ENCODE peak calls at places on chromosomes 11 and 22, in seven cellular contexts. P is left lung, C is tibial artery, Z is WTC11, A is AG09309, I is cardiac fibroblast, E is epithelial cell of esophagus. G is an unnamed sample.

GRCh38 chr11:23865341-23865975 is 631.4 kb upstream of the LUZP2 start:
- DNase-seq in P (no peak), C (no peak), Z (no peak), A (no peak), I (no peak), E (peak), G (peak)

GRCh38 chr11:4862447-4863236 is 13.6 kb upstream of the OR51S1 start:
- DNase-seq in P (no peak), C (no peak), Z (no peak), A (no peak), I (no peak), E (no peak), G (no peak)

GRCh38 chr11:119285431-119285830 is 31.5 kb downstream of the MCAM start:
- DNase-seq in P (no peak), C (no peak), Z (no peak), A (no peak), I (no peak), E (no peak), G (no peak)

GRCh38 chr11:91199866-91200265 is 977.0 kb upstream of the CHORDC1 start:
- DNase-seq in P (no peak), C (no peak), Z (no peak), A (no peak), I (peak), E (no peak), G (no peak)

GRCh38 chr11:75214411-75214821 is 26.2 kb upstream of the TPBGL start:
- DNase-seq in P (peak), C (peak), Z (peak), A (peak), I (peak), E (peak), G (peak)

GRCh38 chr11:126432525-126432924 is 77.0 kb downstream of the ST3GAL4 start:
- DNase-seq in P (no peak), C (no peak), Z (no peak), A (no peak), I (no peak), E (no peak), G (no peak)

GRCh38 chr11:107929611-107930200 is 1.5 kb downstream of the RAB39A start:
- DNase-seq in P (no peak), C (no peak), Z (no peak), A (no peak), I (no peak), E (no peak), G (no peak)

GRCh38 chr22:42862045-42862734 is 5.1 kb upstream of the ARFGAP3 start:
- DNase-seq in P (no peak), C (no peak), Z (no peak), A (no peak), I (no peak), E (peak), G (no peak)

GRCh38 chr22:38766076-38766777 is 10.4 kb upstream of the SUN2 start:
- DNase-seq in P (no peak), C (no peak), Z (peak), A (no peak), I (peak), E (peak), G (peak)

GRCh38 chr11:80925291-80925690 is 1484.5 kb upstream of the TENM4 start:
- DNase-seq in P (no peak), C (no peak), Z (no peak), A (no peak), I (peak), E (no peak), G (no peak)

GRCh38 chr11:27209562-27210005 is 153.4 kb downstream of the CCDC34 start:
- DNase-seq in P (peak), C (peak), Z (no peak), A (peak), I (peak), E (peak), G (no peak)

GRCh38 chr11:4606231-4607015 is 1.6 kb downstream of the TRIM68 start:
- DNase-seq in P (no peak), C (no peak), Z (no peak), A (peak), I (peak), E (peak), G (peak)

GRCh38 chr11:57395905-57396623 is 5.6 kb upstream of the PRG2 start:
- DNase-seq in P (no peak), C (no peak), Z (no peak), A (no peak), I (no peak), E (no peak), G (no peak)

GRCh38 chr22:23257889-23258825 is 77.8 kb downstream of the BCR start:
- DNase-seq in P (no peak), C (no peak), Z (no peak), A (no peak), I (no peak), E (no peak), G (no peak)

GRCh38 chr11:33724644-33725035 is 11.6 kb downstream of the CD59 start:
- DNase-seq in P (peak), C (peak), Z (no peak), A (no peak), I (peak), E (no peak), G (no peak)

GRCh38 chr22:19868773-19869471 is 14.2 kb upstream of the GNB1L start:
- DNase-seq in P (peak), C (peak), Z (peak), A (no peak), I (no peak), E (peak), G (no peak)

GRCh38 chr11:7612661-7613393 is 60.5 kb downstream of the CYB5R2 start:
- DNase-seq in P (no peak), C (no peak), Z (no peak), A (no peak), I (peak), E (peak), G (no peak)

GRCh38 chr11:35031869-35032268 is 107.1 kb upstream of the CD44 start:
- DNase-seq in P (no peak), C (no peak), Z (no peak), A (no peak), I (no peak), E (peak), G (no peak)

GRCh38 chr11:71488968-71489265 is 35.9 kb downstream of the NADSYN1 start:
- DNase-seq in P (no peak), C (no peak), Z (no peak), A (no peak), I (no peak), E (no peak), G (no peak)

GRCh38 chr11:10428453-10428852 is 26.6 kb upstream of the AMPD3 start:
- DNase-seq in P (no peak), C (no peak), Z (no peak), A (no peak), I (no peak), E (no peak), G (no peak)

GRCh38 chr11:69419662-69420061 is 61.8 kb upstream of the LINC01488 start:
- DNase-seq in P (no peak), C (no peak), Z (no peak), A (no peak), I (no peak), E (no peak), G (no peak)

GRCh38 chr11:88489030-88489429 is 151.5 kb upstream of the CTSC start:
- DNase-seq in P (no peak), C (no peak), Z (no peak), A (no peak), I (no peak), E (peak), G (no peak)

GRCh38 chr11:132242662-132243061 is 872.2 kb downstream of the NTM start:
- DNase-seq in P (no peak), C (no peak), Z (no peak), A (no peak), I (no peak), E (no peak), G (no peak)

GRCh38 chr11:121722431-121723256 is 269.9 kb upstream of the SORL1-AS1 start:
- DNase-seq in P (peak), C (peak), Z (peak), A (peak), I (peak), E (peak), G (peak)

GRCh38 chr22:38923463-38924196 is 33.8 kb upstream of the APOBEC3A start:
- DNase-seq in P (peak), C (peak), Z (no peak), A (peak), I (peak), E (peak), G (peak)

GRCh38 chr22:36860017-36860416 is 789 bp upstream of the NCF4 start:
- DNase-seq in P (no peak), C (no peak), Z (no peak), A (no peak), I (no peak), E (peak), G (no peak)

GRCh38 chr11:33959855-33960400 is 68.1 kb upstream of the LMO2 start:
- DNase-seq in P (no peak), C (no peak), Z (no peak), A (no peak), I (peak), E (no peak), G (no peak)

GRCh38 chr11:78214331-78215194 is 25.8 kb downstream of the USP35 start:
- DNase-seq in P (no peak), C (peak), Z (peak), A (no peak), I (no peak), E (no peak), G (no peak)

GRCh38 chr11:83680351-83680750 is 394.2 kb upstream of the CCDC90B start:
- DNase-seq in P (no peak), C (no peak), Z (no peak), A (no peak), I (no peak), E (no peak), G (no peak)

GRCh38 chr11:115561116-115561515 is 56.9 kb upstream of the CADM1 start:
- DNase-seq in P (no peak), C (no peak), Z (no peak), A (no peak), I (no peak), E (no peak), G (no peak)

GRCh38 chr11:104594228-104594958 is 303.9 kb downstream of the CASP12 start:
- DNase-seq in P (no peak), C (no peak), Z (no peak), A (no peak), I (no peak), E (peak), G (no peak)

GRCh38 chr11:126076641-126077040 is 14.0 kb upstream of the CDON start:
- DNase-seq in P (no peak), C (no peak), Z (no peak), A (no peak), I (no peak), E (no peak), G (no peak)

GRCh38 chr22:46484861-46485595 is 52.4 kb downstream of the CELSR1 start:
- DNase-seq in P (no peak), C (no peak), Z (no peak), A (no peak), I (no peak), E (no peak), G (no peak)

GRCh38 chr11:25949918-25950317 is 382.0 kb upstream of the ANO3 start:
- DNase-seq in P (no peak), C (no peak), Z (no peak), A (no peak), I (no peak), E (no peak), G (no peak)

GRCh38 chr11:45053736-45054446 is 92.5 kb upstream of the PRDM11 start:
- DNase-seq in P (no peak), C (no peak), Z (no peak), A (no peak), I (no peak), E (no peak), G (no peak)
- TF ChIP-seq CTCF in P (no peak), C (no peak), Z (no peak), A (no peak), I (no peak), E (no peak), G (no peak)

GRCh38 chr11:94031625-94032024 is 10.5 kb downstream of the HEPHL1 start:
- DNase-seq in P (no peak), C (no peak), Z (no peak), A (no peak), I (no peak), E (no peak), G (no peak)
- TF ChIP-seq CTCF in P (no peak), C (no peak), Z (no peak), A (no peak), I (no peak), E (no peak), G (no peak)

DNA sequence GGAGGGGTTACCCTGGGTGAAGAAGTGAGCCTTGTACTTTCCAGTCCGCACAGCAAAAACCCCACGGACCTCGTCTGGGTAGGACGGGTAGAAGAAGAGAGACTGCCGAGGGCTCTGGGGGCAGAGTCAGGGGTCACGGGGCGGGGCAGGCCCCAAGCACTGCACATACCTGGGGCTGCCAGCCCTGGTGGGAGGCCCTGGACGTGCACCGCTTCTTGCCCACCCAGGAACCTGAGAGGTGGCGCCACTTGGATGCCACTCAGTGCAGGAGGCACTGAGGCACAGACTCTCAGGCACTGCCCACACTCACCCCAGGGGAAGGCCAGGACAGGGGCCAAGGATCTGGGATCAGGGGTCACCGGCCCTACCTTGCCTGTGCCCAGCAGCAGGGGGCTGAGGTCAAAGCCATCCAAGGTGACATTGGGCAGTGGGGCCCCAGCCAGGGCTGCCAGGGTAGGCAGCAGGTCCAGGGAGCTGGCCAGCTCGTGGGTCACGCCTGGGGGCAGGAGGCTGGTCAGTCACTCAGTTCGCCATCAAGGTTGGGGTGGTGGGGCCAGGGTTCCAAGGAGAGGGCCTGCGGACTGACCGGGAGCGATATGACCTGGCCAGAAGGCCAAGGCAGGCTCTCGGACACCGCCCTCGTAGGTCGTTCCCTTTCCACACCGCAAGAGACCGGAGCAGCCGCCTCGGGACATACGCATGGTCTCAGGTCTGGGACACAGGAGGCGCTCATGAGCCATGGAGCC is 2.2 kb downstream of the ARSA start:
- DNase-seq in P (no peak), C (no peak), Z (peak), A (no peak), I (no peak), E (no peak), G (no peak)
- TF ChIP-seq CTCF in P (no peak), C (no peak), Z (no peak), A (no peak), I (no peak), E (no peak), G (no peak)

GRCh38 chr11:79758325-79758724 is 317.5 kb upstream of the TENM4 start:
- DNase-seq in P (no peak), C (no peak), Z (no peak), A (no peak), I (no peak), E (no peak), G (no peak)

GRCh38 chr11:79768343-79768742 is 327.5 kb upstream of the TENM4 start:
- DNase-seq in P (no peak), C (no peak), Z (no peak), A (no peak), I (no peak), E (peak), G (no peak)

DNA sequence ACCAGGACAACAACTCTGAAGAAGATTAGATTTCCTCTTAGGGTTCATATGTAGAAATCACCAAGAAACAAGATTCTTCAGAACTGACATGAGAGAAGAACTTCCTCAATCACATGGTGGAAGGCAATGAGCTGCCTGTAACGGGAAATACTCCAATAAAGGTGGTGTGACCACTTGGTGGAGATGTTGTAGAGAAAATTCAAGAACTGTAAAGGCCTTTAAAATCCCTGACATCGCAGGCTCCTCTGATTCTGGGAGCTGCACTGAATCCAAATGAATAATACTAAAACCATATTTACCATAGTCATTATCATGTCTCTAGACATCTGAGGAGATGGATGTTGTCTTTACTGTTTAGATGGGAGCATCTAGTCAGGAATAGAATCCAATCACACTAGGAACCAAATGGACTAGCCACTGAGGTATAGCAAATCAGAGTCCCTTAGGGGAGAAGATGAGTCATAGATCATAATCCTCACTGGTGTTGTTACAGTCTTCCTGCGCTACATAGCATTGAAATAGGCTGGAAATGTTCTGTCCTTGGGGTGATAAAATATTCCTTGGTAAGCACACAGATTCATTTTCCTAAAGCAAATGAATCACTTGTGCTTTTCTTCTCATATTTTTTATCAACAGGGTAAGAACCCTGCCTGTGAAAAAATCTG is 321.6 kb upstream of the TENM4 start:
- DNase-seq in P (no peak), C (no peak), Z (no peak), A (no peak), I (no peak), E (peak), G (peak)
- TF ChIP-seq CTCF in P (no peak), C (no peak), Z (no peak), A (no peak), I (no peak), E (peak), G (peak)

GRCh38 chr11:22830082-22830414 is 447 bp upstream of the SVIP start:
- DNase-seq in P (no peak), C (no peak), Z (no peak), A (no peak), I (no peak), E (no peak), G (no peak)
- TF ChIP-seq CTCF in P (no peak), C (no peak), Z (no peak), A (no peak), I (no peak), E (no peak), G (no peak)

DNA sequence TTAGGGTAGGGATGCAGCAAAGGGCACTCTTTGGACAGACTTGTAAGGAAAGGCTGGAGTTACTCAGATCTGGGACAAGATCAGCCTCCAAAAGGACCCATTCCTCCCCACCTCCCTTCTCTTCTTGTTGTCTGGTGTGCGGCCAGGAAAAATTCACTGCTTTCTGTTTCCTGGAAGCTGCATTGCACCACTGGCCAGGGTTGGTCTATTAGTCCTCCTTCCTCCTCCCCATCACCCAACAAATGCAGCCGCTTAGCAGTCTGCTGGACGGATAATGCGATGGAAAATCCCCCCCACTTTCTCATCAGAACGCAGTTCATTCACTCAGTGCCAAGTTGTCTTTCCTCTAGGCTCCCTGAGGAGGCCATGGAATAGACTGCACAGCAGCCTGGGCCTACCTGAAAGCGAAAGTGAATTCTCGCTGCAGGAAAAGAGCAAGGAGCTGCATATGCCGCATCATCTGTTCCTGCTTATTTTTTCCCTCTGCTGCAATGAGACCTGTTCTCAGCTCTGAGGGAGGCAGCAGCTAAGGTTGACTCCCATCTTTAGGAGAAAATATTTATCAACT is 513.5 kb downstream of the METTL15 start:
- DNase-seq in P (no peak), C (no peak), Z (no peak), A (no peak), I (peak), E (no peak), G (no peak)
- TF ChIP-seq CTCF in P (no peak), C (no peak), Z (no peak), A (no peak), I (no peak), E (no peak), G (no peak)

GRCh38 chr11:14308114-14308896 is 50.7 kb downstream of the RRAS2 start:
- DNase-seq in P (no peak), C (no peak), Z (no peak), A (no peak), I (peak), E (peak), G (peak)

GRCh38 chr11:14308897-14309387 is 50.0 kb downstream of the RRAS2 start:
- DNase-seq in P (no peak), C (no peak), Z (no peak), A (no peak), I (no peak), E (no peak), G (no peak)

GRCh38 chr11:14304601-14305000 is 54.4 kb downstream of the RRAS2 start:
- DNase-seq in P (no peak), C (no peak), Z (no peak), A (no peak), I (no peak), E (no peak), G (no peak)

GRCh38 chr11:14305649-14306048 is 53.3 kb downstream of the RRAS2 start:
- DNase-seq in P (no peak), C (no peak), Z (no peak), A (no peak), I (no peak), E (no peak), G (no peak)

GRCh38 chr11:14306481-14306880 is 52.5 kb downstream of the RRAS2 start:
- DNase-seq in P (no peak), C (no peak), Z (no peak), A (no peak), I (no peak), E (no peak), G (no peak)
- TF ChIP-seq CTCF in P (no peak), C (no peak), Z (no peak), A (no peak), I (peak), E (peak), G (no peak)

DNA sequence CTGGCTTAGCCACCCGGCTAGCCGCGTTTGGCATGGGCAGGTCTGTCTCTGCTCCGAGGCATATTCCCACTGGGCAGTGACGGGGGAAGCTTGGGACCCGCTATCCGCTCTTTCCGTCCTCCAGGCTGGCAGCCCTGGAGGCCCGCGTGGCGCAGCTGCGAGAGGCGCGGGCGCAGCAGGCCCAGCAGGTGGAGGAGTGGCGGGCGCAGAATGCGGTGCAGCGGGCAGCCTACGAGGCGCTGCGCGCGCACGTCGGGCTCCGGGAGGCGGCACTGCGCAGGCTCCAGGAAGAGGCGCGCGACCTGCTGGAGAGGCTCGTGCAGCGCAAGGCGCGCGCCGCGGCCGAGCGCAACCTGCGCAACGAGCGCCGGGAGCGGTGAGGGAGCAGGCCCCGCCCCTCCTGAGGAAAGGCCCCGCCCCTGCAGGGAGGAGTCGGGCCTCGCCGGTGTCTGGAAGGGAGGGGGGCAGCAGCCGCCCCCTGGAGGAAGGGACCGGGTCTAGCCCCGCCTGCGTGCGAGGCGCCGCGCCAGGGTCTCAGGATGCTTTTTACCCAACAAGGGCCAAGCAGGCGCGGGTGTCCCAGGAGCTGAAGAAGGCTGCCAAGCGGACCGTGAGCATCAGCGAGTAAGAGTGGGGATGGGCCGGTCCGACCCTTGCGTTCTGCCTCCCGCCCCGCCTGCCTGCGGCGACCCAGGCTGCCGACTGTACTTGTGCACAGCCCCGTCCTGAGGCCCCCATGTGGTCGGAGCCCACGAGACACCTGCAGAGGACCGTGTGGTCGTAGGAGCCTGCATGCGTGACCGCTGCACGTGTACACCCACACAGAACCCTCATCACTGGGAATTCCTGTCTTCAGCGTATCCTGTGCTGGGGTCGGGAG is 7.9 kb downstream of the ATG16L2 start:
- DNase-seq in P (peak), C (peak), Z (peak), A (no peak), I (peak), E (peak), G (peak)
- TF ChIP-seq CTCF in P (peak), C (peak), Z (no peak), A (no peak), I (no peak), E (no peak), G (peak)